ENCODE peak calls at places on chromosomes 4 and X, in seven cellular contexts. W is BJ, A is HL-60, V is fibroblast of lung, T is HCT116, K is right lobe of liver, S is astrocyte. E is an unnamed sample. For H3K27me3, the result is how much of the 10 kb centered on the place peaks cover.

GRCh38 chrX:38717871-38718270 is 83.4 kb upstream of the MID1IP1 start:
- DNase-seq in W (no peak), A (peak), S (no peak), V (peak), K (no peak), T (peak), E (no peak)

GRCh38 chrX:459611-460010 is 72.9 kb upstream of the PPP2R3B start:
- DNase-seq in V (no peak), S (no peak), T (no peak), A (no peak), K (no peak), W (no peak), E (no peak)

GRCh38 chr4:180675368-180675675 is 1567.9 kb upstream of the TENM3 start:
- DNase-seq in W (no peak), V (no peak), S (no peak), K (no peak), A (no peak), T (no peak), E (no peak)

GRCh38 chrX:132206259-132206658 is 13.0 kb downstream of the RAP2C start:
- DNase-seq in V (peak), A (no peak), K (no peak), T (no peak), W (no peak), S (no peak), E (no peak)

GRCh38 chr4:41389356-41389755 is 132.6 kb downstream of the UCHL1 start:
- DNase-seq in A (no peak), W (no peak), S (no peak), T (no peak), V (no peak), K (no peak), E (no peak)

GRCh38 chr4:10095296-10095991 is 21.2 kb downstream of the WDR1 start:
- DNase-seq in A (no peak), S (no peak), T (no peak), W (no peak), K (no peak), V (no peak), E (no peak)

GRCh38 chr4:52376107-52376704 is 282.9 kb downstream of the USP46 start:
- DNase-seq in W (peak), V (peak), T (peak), S (peak), A (no peak), K (no peak), E (no peak)

GRCh38 chr4:30716158-30716557 is 4.0 kb upstream of the PCDH7 start:
- DNase-seq in T (peak), S (no peak), W (no peak), V (peak), K (no peak), A (no peak), E (no peak)

GRCh38 chr4:120202222-120202621 is 135.6 kb upstream of the MAD2L1 start:
- DNase-seq in A (no peak), S (no peak), T (no peak), V (no peak), W (no peak), K (no peak), E (no peak)

GRCh38 chrX:15911729-15912550 is 57.3 kb upstream of the AP1S2 start:
- DNase-seq in A (peak), K (no peak), W (no peak), S (no peak), V (no peak), T (no peak), E (no peak)
- TF ChIP-seq CTCF in A (no peak), K (no peak), W (no peak), S (no peak), V (no peak), T (no peak), E (no peak)

DNA sequence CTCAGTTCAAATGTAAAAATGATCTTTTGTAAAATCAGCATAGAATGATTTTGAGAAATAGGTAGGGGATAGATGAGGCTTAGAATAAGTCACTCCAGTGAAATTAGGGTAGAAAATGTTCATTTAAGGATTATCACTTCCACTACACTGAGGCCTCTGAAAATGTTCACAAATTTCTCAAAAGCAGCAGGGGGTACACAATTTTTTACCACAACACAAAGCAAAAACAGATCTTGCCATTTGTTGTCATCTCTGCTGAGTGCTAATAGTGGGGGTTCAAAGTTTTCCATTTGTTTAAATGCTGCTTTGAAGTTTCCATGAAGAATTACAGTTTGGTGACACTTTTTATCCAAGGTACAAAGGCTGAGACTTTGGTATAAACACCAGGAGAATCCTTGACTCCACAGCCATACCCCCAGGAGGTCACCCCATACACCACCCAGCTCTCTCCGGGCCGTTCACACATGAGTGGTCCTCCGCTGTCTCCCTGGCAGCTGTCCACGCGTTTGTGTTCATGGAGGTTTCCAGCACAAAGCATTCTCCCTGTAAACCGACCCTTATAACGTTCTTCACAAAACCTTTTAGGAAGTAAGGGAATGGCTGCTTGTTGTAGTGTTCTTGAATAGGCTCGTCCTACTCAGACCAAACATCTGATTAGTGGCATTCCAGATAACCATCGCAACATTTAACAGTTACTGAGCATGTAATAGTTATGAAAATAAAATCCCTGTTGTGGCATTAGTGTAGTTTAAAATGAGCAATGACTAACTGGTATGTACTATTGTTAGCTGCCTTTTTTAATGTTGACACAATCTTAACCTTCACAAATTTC is 71.0 kb downstream of the PRSS12 start:
- DNase-seq in W (peak), S (peak), A (peak), T (no peak), V (peak), K (peak), E (no peak)
- H3K4me3 ChIP-seq in W (no peak), S (no peak), A (no peak), T (no peak), V (peak), K (no peak), E (no peak)

GRCh38 chr4:6019316-6020263 is 1.4 kb upstream of the C4orf50 start:
- DNase-seq in K (no peak), A (peak), T (peak), S (peak), V (peak), W (no peak), E (no peak)
- H3K27me3 ChIP-seq in K (under half), A (under half), T (under half), S (under half), V (under half), W (under half), E (under half)

DNA sequence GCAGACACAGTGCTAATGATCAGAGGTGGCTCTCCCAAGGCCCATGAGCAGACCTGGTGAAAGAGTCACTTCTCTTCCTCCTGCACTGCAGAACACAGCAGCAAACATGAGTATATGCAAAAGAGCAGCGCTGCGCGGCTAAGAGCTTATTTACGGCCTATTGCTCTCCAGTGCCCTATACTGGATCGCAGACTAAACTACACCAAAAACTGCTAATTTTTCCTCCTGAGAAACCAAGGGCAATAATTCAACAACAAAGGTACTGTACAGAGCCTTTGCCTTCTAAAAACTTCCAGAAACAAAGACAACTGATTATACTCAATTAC is 702.5 kb downstream of the ARAP2 start:
- DNase-seq in A (no peak), S (no peak), V (no peak), K (no peak), W (no peak), T (no peak), E (no peak)
- TF ChIP-seq CTCF in A (no peak), S (no peak), V (no peak), K (no peak), W (no peak), T (no peak), E (no peak)

DNA sequence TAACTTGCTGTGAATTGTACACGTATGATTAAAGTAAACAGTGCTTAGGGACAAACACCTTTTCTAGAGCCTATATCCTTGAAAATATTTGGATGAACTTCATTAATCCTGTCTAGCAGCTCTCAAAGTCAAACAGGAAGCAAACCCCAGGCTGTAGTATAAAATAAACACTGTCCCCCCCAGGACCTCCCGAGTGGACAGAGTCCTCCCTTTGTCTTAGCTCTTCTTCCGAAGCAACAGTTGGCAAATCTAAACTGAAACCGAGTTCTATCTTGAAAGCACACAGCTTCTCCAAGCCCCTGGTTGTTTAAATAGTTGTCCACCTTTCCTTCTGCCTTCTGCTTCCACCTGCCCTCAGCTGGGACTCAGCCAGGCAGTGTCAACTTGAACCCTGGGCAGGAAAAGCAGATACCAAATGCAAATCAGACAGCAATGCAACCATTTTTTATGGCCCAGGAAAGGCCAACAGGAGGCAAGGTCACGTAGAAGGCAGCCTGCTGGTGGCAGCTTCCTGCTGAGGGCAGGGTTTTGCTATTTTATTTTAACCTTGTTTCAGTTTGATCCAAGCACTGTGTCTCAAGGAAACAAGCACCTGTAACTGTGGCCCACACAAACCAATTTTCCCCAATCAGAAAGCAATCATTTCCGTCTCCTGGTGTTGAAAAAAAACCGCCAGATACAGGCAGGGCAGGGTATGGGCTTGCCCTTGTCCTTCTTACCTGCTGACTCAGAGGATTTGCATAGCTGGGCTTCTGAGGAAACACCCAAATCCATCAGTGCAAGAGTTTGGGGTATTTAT is 110.3 kb upstream of the KIT start:
- DNase-seq in A (no peak), T (no peak), S (no peak), V (no peak), K (no peak), W (no peak), E (no peak)
- H3K4me3 ChIP-seq in A (no peak), T (no peak), S (no peak), V (no peak), K (no peak), W (no peak), E (no peak)

GRCh38 chr4:1060646-1061371 is 49.4 kb downstream of the FGFRL1 start:
- DNase-seq in S (no peak), K (no peak), T (no peak), W (no peak), V (no peak), A (no peak), E (no peak)

GRCh38 chr4:1060121-1060520 is 48.7 kb downstream of the FGFRL1 start:
- DNase-seq in T (no peak), W (no peak), V (no peak), A (no peak), K (no peak), S (no peak), E (no peak)

GRCh38 chr4:1062419-1062818 is 50.9 kb downstream of the RNF212 start:
- DNase-seq in S (no peak), T (no peak), A (no peak), W (no peak), K (no peak), V (no peak), E (no peak)

GRCh38 chr4:1061372-1061700 is 49.9 kb downstream of the FGFRL1 start:
- DNase-seq in S (no peak), T (no peak), W (no peak), K (no peak), A (no peak), V (no peak), E (no peak)

DNA sequence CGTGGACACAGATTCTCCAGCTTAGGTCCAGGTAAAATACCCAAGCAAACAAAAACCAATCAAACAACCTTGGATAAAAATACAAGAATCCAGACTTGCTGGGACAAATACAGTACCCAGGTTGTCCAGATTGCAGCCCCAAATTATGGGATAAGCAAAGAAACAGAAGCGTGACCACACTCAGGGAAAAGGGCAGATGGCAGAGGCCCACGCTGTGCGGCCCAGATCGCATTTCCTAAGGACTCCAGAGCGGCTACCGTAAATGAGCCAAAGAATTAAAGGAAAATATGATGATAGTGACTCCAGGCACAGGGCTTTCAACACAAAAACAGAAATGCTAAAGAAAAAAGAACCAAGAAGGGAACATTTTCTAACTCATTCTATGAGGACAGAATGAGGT is 50.3 kb downstream of the FGFRL1 start:
- DNase-seq in W (no peak), K (no peak), V (no peak), S (no peak), A (no peak), T (no peak), E (no peak)
- H3K27me3 ChIP-seq in W (under half), K (under half), V (under half), S (under half), A (under half), T (under half), E (under half)